ENCODE peak calls at places on chromosomes 13 and 19, in four cellular contexts. One of them, this sample, is unnamed.

GRCh38 chr19:36821758-36822157 is 16.4 kb downstream of the ZNF790 start:
- DNase-seq in OCI-LY7: no peak
- DNase-seq in CD4-positive, alpha-beta T cell: no peak
- DNase-seq in AG04450: no peak
- DNase-seq in this sample: no peak

GRCh38 chr13:49310251-49310650 is 62.5 kb downstream of the CDADC1 start:
- DNase-seq in OCI-LY7: no peak
- DNase-seq in CD4-positive, alpha-beta T cell: no peak
- DNase-seq in AG04450: no peak
- DNase-seq in this sample: no peak

GRCh38 chr13:113428469-113428865 is 24.8 kb downstream of the ADPRHL1 start:
- DNase-seq in OCI-LY7: no peak
- DNase-seq in CD4-positive, alpha-beta T cell: no peak
- DNase-seq in AG04450: no peak
- DNase-seq in this sample: no peak

GRCh38 chr13:99231726-99232125 is 26.5 kb downstream of the GPR18 start:
- DNase-seq in OCI-LY7: peak
- DNase-seq in CD4-positive, alpha-beta T cell: no peak
- DNase-seq in AG04450: no peak
- DNase-seq in this sample: no peak

GRCh38 chr13:85497652-85498051 is 301.6 kb downstream of the SLITRK6 start:
- DNase-seq in OCI-LY7: no peak
- DNase-seq in CD4-positive, alpha-beta T cell: no peak
- DNase-seq in AG04450: peak
- DNase-seq in this sample: peak

GRCh38 chr13:98487016-98487415 is 89.9 kb downstream of the STK24 start:
- DNase-seq in OCI-LY7: no peak
- DNase-seq in CD4-positive, alpha-beta T cell: no peak
- DNase-seq in AG04450: no peak
- DNase-seq in this sample: no peak

GRCh38 chr19:39167461-39168257 is 29.1 kb upstream of the NCCRP1 start:
- DNase-seq in OCI-LY7: no peak
- DNase-seq in CD4-positive, alpha-beta T cell: no peak
- DNase-seq in AG04450: no peak
- DNase-seq in this sample: no peak

GRCh38 chr13:95338905-95339304 is 37.7 kb upstream of the ABCC4 start:
- DNase-seq in OCI-LY7: no peak
- DNase-seq in CD4-positive, alpha-beta T cell: no peak
- DNase-seq in AG04450: no peak
- DNase-seq in this sample: no peak

GRCh38 chr13:56900549-56901279 is 240.0 kb upstream of the PRR20A start:
- DNase-seq in OCI-LY7: no peak
- DNase-seq in CD4-positive, alpha-beta T cell: no peak
- DNase-seq in AG04450: no peak
- DNase-seq in this sample: no peak

GRCh38 chr13:33349314-33349995 is 63.9 kb upstream of the STARD13 start:
- DNase-seq in OCI-LY7: no peak
- DNase-seq in CD4-positive, alpha-beta T cell: no peak
- DNase-seq in AG04450: no peak
- DNase-seq in this sample: no peak

GRCh38 chr13:106238690-106239089 is 296.8 kb downstream of the EFNB2 start:
- DNase-seq in OCI-LY7: no peak
- DNase-seq in CD4-positive, alpha-beta T cell: no peak
- DNase-seq in AG04450: no peak
- DNase-seq in this sample: no peak

GRCh38 chr13:41061075-41061913 is at the start of gene WBP4:
- DNase-seq in OCI-LY7: peak
- DNase-seq in CD4-positive, alpha-beta T cell: peak
- DNase-seq in AG04450: peak
- DNase-seq in this sample: peak

GRCh38 chr19:916645-917322 is 349 bp upstream of the KISS1R start:
- DNase-seq in OCI-LY7: no peak
- DNase-seq in CD4-positive, alpha-beta T cell: no peak
- DNase-seq in AG04450: no peak
- DNase-seq in this sample: no peak

GRCh38 chr19:870963-871401 is 11.5 kb downstream of the CFD start:
- DNase-seq in OCI-LY7: no peak
- DNase-seq in CD4-positive, alpha-beta T cell: no peak
- DNase-seq in AG04450: no peak
- DNase-seq in this sample: no peak

GRCh38 chr13:45222919-45223318 is 22.1 kb upstream of the KCTD4 start:
- DNase-seq in OCI-LY7: no peak
- DNase-seq in CD4-positive, alpha-beta T cell: no peak
- DNase-seq in AG04450: no peak
- DNase-seq in this sample: no peak

GRCh38 chr19:34309368-34310138 is 55.2 kb downstream of the GARRE1 start:
- DNase-seq in OCI-LY7: peak
- DNase-seq in CD4-positive, alpha-beta T cell: no peak
- DNase-seq in AG04450: no peak
- DNase-seq in this sample: no peak
- H3K27ac ChIP-seq in OCI-LY7: peak
- H3K27ac ChIP-seq in CD4-positive, alpha-beta T cell: peak
- H3K27ac ChIP-seq in AG04450: no peak
- H3K27ac ChIP-seq in this sample: no peak

GRCh38 chr19:8388612-8388958 is 1.6 kb upstream of the RAB11B start:
- DNase-seq in OCI-LY7: no peak
- DNase-seq in CD4-positive, alpha-beta T cell: no peak
- DNase-seq in AG04450: no peak
- DNase-seq in this sample: no peak
- H3K27ac ChIP-seq in OCI-LY7: no peak
- H3K27ac ChIP-seq in CD4-positive, alpha-beta T cell: no peak
- H3K27ac ChIP-seq in AG04450: no peak
- H3K27ac ChIP-seq in this sample: no peak

GRCh38 chr19:53865523-53865917 is 2.2 kb upstream of the MYADM start:
- DNase-seq in OCI-LY7: no peak
- DNase-seq in CD4-positive, alpha-beta T cell: no peak
- DNase-seq in AG04450: no peak
- DNase-seq in this sample: no peak
- H3K27ac ChIP-seq in OCI-LY7: no peak
- H3K27ac ChIP-seq in CD4-positive, alpha-beta T cell: peak
- H3K27ac ChIP-seq in AG04450: peak
- H3K27ac ChIP-seq in this sample: no peak

DNA sequence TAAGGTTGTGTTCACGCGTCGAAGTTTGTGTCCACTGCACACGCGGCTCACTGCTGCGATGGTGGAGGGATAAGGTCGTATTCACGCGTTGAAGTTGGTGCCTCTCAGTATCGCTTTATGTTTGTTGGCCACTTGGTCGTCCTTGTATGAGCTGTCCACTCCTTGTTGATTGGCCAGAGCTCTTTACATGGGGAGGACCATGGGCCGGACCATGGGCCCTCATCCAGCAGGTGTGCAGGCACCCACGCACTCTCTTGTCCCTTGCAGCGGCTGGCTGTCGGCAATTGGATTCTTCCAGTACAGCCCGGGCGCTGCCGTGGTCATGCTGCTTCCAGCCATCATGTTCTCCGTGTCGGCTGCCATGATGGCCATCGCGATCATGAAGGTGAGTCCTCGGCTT is 17.6 kb downstream of the ADAT3 start:
- DNase-seq in OCI-LY7: no peak
- DNase-seq in CD4-positive, alpha-beta T cell: no peak
- DNase-seq in AG04450: no peak
- DNase-seq in this sample: no peak
- H3K27ac ChIP-seq in OCI-LY7: peak
- H3K27ac ChIP-seq in CD4-positive, alpha-beta T cell: no peak
- H3K27ac ChIP-seq in AG04450: no peak
- H3K27ac ChIP-seq in this sample: no peak

GRCh38 chr19:49165111-49165750 is 7.6 kb downstream of the TRPM4 start:
- DNase-seq in OCI-LY7: no peak
- DNase-seq in CD4-positive, alpha-beta T cell: no peak
- DNase-seq in AG04450: no peak
- DNase-seq in this sample: no peak

GRCh38 chr19:49160450-49161189 is 3.0 kb downstream of the TRPM4 start:
- DNase-seq in OCI-LY7: no peak
- DNase-seq in CD4-positive, alpha-beta T cell: no peak
- DNase-seq in AG04450: no peak
- DNase-seq in this sample: no peak

GRCh38 chr19:49165865-49166301 is 8.3 kb downstream of the TRPM4 start:
- DNase-seq in OCI-LY7: no peak
- DNase-seq in CD4-positive, alpha-beta T cell: no peak
- DNase-seq in AG04450: no peak
- DNase-seq in this sample: no peak

GRCh38 chr19:49157445-49158224 is at the start of gene TRPM4:
- DNase-seq in OCI-LY7: no peak
- DNase-seq in CD4-positive, alpha-beta T cell: no peak
- DNase-seq in AG04450: no peak
- DNase-seq in this sample: no peak

GRCh38 chr19:49161987-49162386 is 4.4 kb downstream of the TRPM4 start:
- DNase-seq in OCI-LY7: no peak
- DNase-seq in CD4-positive, alpha-beta T cell: no peak
- DNase-seq in AG04450: no peak
- DNase-seq in this sample: no peak
- H3K27ac ChIP-seq in OCI-LY7: no peak
- H3K27ac ChIP-seq in CD4-positive, alpha-beta T cell: no peak
- H3K27ac ChIP-seq in AG04450: no peak
- H3K27ac ChIP-seq in this sample: no peak

GRCh38 chr13:28181413-28181812 is 43.1 kb downstream of the PAN3 start:
- DNase-seq in OCI-LY7: no peak
- DNase-seq in CD4-positive, alpha-beta T cell: no peak
- DNase-seq in AG04450: no peak
- DNase-seq in this sample: peak

GRCh38 chr13:28179974-28180373 is 41.6 kb downstream of the PAN3 start:
- DNase-seq in OCI-LY7: no peak
- DNase-seq in CD4-positive, alpha-beta T cell: no peak
- DNase-seq in AG04450: no peak
- DNase-seq in this sample: no peak

GRCh38 chr13:28173793-28174192 is 35.4 kb downstream of the PAN3 start:
- DNase-seq in OCI-LY7: no peak
- DNase-seq in CD4-positive, alpha-beta T cell: no peak
- DNase-seq in AG04450: no peak
- DNase-seq in this sample: peak

GRCh38 chr13:28177327-28177726 is 39.0 kb downstream of the PAN3 start:
- DNase-seq in OCI-LY7: no peak
- DNase-seq in CD4-positive, alpha-beta T cell: no peak
- DNase-seq in AG04450: no peak
- DNase-seq in this sample: no peak

DNA sequence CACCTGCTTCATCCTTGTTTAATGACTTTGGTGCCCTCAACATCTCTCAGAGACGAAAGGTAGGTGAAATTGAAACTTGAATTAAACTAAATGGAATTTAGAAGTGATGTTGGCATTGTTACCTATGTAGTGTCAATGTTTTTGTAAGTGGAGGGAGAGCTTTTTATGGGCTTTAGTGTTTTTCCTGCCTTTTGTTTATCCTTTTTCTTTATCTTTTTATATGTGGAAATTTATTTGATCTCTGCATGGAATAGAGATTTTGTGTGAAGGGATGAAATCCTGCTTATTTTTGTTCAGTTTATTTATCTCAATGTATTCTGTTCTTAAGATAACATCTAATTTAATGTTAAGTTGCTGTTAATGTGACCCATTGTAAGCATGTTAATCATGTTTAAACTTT is 39.5 kb downstream of the PAN3 start:
- DNase-seq in OCI-LY7: no peak
- DNase-seq in CD4-positive, alpha-beta T cell: no peak
- DNase-seq in AG04450: no peak
- DNase-seq in this sample: no peak
- H3K27ac ChIP-seq in OCI-LY7: no peak
- H3K27ac ChIP-seq in CD4-positive, alpha-beta T cell: no peak
- H3K27ac ChIP-seq in AG04450: no peak
- H3K27ac ChIP-seq in this sample: no peak

DNA sequence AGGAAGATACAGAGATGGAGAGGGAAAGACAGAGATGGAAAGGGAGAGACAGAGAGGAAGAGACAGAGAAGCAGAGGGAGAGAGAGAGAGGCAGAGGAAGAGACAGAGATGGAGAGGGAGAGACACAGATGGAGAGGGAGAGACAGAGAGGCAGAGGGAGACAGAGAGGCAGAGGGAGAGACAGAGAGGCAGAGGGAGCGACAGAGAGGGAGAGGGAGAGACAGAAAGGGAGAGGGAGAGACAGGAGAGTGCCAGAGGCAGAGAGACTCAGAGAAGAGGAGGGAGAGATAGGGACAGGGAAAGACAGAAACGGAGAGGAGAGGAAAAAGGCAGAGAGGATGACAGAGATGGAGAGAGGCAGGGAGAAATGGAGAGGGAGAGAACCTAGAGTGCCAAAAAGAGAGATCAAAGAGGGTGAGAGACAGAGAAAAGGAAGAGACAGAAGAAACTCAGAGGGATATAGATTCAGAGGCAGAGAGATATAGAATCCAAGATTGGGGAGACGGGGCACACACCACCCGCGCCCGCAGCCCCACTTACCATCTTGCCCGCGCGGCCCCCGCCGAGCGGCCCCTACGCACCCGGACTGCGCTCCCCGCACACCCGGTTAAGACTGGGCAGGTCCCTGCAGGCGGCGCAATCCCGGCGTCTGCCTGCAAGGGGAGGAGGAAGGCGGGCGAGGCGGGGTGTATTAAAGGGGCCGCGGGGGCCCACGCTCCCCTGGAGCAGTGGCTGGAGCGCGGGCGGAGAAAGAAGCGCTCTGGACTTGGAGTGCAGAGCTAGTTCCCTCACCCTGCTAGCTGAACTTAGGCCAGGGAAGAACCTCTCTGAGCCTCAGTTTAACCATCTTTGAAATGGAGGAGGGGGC is 10.7 kb downstream of the TM6SF2 start:
- DNase-seq in OCI-LY7: no peak
- DNase-seq in CD4-positive, alpha-beta T cell: no peak
- DNase-seq in AG04450: no peak
- DNase-seq in this sample: no peak
- H3K27ac ChIP-seq in OCI-LY7: no peak
- H3K27ac ChIP-seq in CD4-positive, alpha-beta T cell: no peak
- H3K27ac ChIP-seq in AG04450: no peak
- H3K27ac ChIP-seq in this sample: no peak

GRCh38 chr13:20652946-20653345 is 50.6 kb upstream of the IL17D start:
- DNase-seq in OCI-LY7: no peak
- DNase-seq in CD4-positive, alpha-beta T cell: no peak
- DNase-seq in AG04450: no peak
- DNase-seq in this sample: no peak

GRCh38 chr13:20647758-20648157 is 55.7 kb upstream of the IL17D start:
- DNase-seq in OCI-LY7: no peak
- DNase-seq in CD4-positive, alpha-beta T cell: no peak
- DNase-seq in AG04450: no peak
- DNase-seq in this sample: no peak
- H3K27ac ChIP-seq in OCI-LY7: no peak
- H3K27ac ChIP-seq in CD4-positive, alpha-beta T cell: no peak
- H3K27ac ChIP-seq in AG04450: no peak
- H3K27ac ChIP-seq in this sample: no peak

This sample was measured in epithelial cell of prostate.